ENCODE peak calls at places on chromosomes 1 and 21, in six cellular contexts. P, D, X, K, O and C are unnamed samples.

GRCh38 chr1:180092931-180093650 is 61.6 kb upstream of the QSOX1 start:
- DNase-seq in P (peak; percentile 11), D (no peak), K (no peak), O (no peak), X (peak; percentile 27), C (no peak)

GRCh38 chr1:10217748-10218441 is 7.5 kb downstream of the KIF1B start:
- DNase-seq in D (no peak), O (no peak), K (no peak), X (peak; percentile 21), P (no peak), C (no peak)

GRCh38 chr1:70353641-70354331 is 736 bp downstream of the ANKRD13C start:
- DNase-seq in P (peak; percentile 44), K (no peak), D (peak; percentile 30), X (peak; percentile 68), O (peak; percentile 80), C (no peak)

GRCh38 chr1:174060090-174060489 is 37.9 kb upstream of the RC3H1 start:
- DNase-seq in K (no peak), P (peak; percentile 59), O (peak; percentile 49), X (no peak), D (no peak), C (no peak)

GRCh38 chr1:197559655-197560054 is 215.6 kb downstream of the DENND1B start:
- DNase-seq in D (no peak), K (no peak), X (no peak), O (no peak), P (no peak), C (no peak)

GRCh38 chr21:33201945-33202344 is 27.8 kb upstream of the IFNAR2 start:
- DNase-seq in X (no peak), K (no peak), P (no peak), D (no peak), O (no peak), C (no peak)

GRCh38 chr1:228073061-228073869 is 9.2 kb upstream of the ARF1 start:
- DNase-seq in K (no peak), D (no peak), P (no peak), X (no peak), O (peak; percentile 21), C (no peak)

GRCh38 chr1:115098979-115099692 is 9.8 kb upstream of the TSPAN2 start:
- DNase-seq in K (no peak), O (peak; percentile 95), D (peak; percentile 26), P (no peak), X (peak; percentile 52), C (no peak)

GRCh38 chr1:201632364-201632952 is 93.5 kb downstream of the NAV1 start:
- DNase-seq in X (no peak), K (no peak), P (no peak), O (no peak), D (no peak), C (no peak)

GRCh38 chr1:37945743-37946702 is 830 bp downstream of the INPP5B start:
- DNase-seq in O (no peak), X (peak; percentile 98), K (no peak), D (peak; percentile 24), P (no peak), C (peak; percentile 74)

GRCh38 chr1:156826596-156826995 is 9.9 kb upstream of the SH2D2A start:
- DNase-seq in X (peak; percentile 60), O (no peak), P (no peak), D (no peak), K (no peak), C (no peak)

GRCh38 chr1:216723274-216723780 is at the start of gene ESRRG:
- DNase-seq in D (peak; percentile 73), P (peak; percentile 52), O (no peak), K (peak; percentile 46), X (no peak), C (peak; percentile 84)

GRCh38 chr1:94012686-94013330 is 103.6 kb upstream of the GCLM start:
- DNase-seq in D (peak; percentile 19), O (no peak), P (no peak), X (no peak), K (no peak), C (no peak)

GRCh38 chr1:78291443-78291842 is 199.3 kb upstream of the PTGFR start:
- DNase-seq in K (no peak), D (no peak), O (no peak), X (no peak), P (no peak), C (no peak)

GRCh38 chr21:34935452-34935851 is 113.7 kb downstream of the RUNX1 start:
- DNase-seq in X (no peak), K (no peak), O (no peak), P (peak; percentile 69), D (no peak), C (no peak)

GRCh38 chr1:200916152-200916551 is 21.5 kb downstream of the INAVA start:
- DNase-seq in D (peak; percentile 45), P (no peak), X (no peak), K (no peak), O (no peak), C (no peak)

GRCh38 chr1:91885331-91885715 is 628 bp downstream of the TGFBR3 start:
- DNase-seq in D (peak; percentile 21), P (no peak), O (no peak), K (no peak), X (no peak), C (peak; percentile 71)

GRCh38 chr1:181630838-181631237 is 147.5 kb downstream of the CACNA1E start:
- DNase-seq in D (no peak), P (no peak), X (no peak), O (no peak), K (no peak), C (no peak)

GRCh38 chr1:101044749-101045148 is 19.2 kb upstream of the DPH5 start:
- DNase-seq in D (no peak), X (no peak), K (no peak), P (no peak), O (no peak), C (no peak)

GRCh38 chr1:101041300-101041699 is 15.7 kb upstream of the DPH5 start:
- DNase-seq in O (no peak), D (no peak), X (no peak), K (no peak), P (no peak), C (no peak)

GRCh38 chr1:101044259-101044658 is 18.7 kb upstream of the DPH5 start:
- DNase-seq in O (no peak), P (no peak), D (no peak), K (no peak), X (no peak), C (no peak)

GRCh38 chr1:101040666-101041065 is 15.1 kb upstream of the DPH5 start:
- DNase-seq in P (no peak), O (no peak), X (no peak), K (no peak), D (no peak), C (no peak)

GRCh38 chr1:101043776-101044175 is 18.2 kb upstream of the DPH5 start:
- DNase-seq in P (peak; percentile 50), K (no peak), O (no peak), X (peak; percentile 28), D (no peak), C (no peak)
- TF ChIP-seq CTCF in P (peak; percentile 67), K (no peak), O (no peak), X (peak; percentile 11), D (no peak), C (peak; percentile 26)

DNA sequence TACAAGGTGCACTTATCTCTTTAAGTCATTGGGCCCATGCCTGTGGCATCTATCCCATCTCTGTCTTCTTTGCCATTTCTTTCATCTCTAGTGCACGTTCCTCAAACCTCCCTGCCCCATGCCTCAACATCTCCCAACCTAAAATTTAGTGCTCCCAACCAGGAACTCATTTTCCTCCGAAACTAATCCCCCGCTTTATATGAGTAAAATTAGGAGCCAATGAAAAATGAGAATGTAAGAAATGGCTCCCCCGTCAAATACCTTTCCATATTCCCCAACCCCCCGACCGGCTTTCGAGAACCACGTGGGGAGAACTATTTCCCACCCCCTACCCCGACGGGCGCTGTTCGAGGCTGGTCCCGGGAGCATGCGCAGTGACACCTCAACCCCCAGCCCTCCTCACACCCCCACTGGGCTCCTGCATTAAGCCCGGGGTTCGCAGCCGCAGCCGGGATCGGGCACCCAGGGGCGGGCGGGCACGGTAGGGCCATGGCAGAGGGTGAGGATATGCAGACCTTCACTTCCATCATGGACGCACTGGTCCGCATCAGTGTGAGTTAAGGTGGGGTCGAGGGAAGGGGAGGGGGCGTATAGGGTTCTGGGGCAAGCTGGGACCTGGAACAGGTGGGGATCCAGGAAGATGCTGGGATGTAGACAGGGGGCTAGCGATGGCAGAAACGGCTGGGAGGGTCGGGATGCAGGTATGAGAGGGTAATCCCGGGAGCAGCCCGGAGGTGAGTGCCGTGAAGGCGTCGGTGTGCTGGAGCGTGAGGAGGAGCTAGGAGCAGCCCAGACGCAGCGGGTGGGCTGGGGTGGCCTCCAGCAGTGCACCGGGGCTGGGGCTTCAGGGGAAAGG is at the start of gene TRIM46:
- DNase-seq in K (no peak), D (no peak), O (no peak), X (peak; percentile 50), P (no peak), C (peak; percentile 27)
- TF ChIP-seq CTCF in K (no peak), D (peak; percentile 28), O (peak; percentile 46), X (no peak), P (no peak), C (no peak)

DNA sequence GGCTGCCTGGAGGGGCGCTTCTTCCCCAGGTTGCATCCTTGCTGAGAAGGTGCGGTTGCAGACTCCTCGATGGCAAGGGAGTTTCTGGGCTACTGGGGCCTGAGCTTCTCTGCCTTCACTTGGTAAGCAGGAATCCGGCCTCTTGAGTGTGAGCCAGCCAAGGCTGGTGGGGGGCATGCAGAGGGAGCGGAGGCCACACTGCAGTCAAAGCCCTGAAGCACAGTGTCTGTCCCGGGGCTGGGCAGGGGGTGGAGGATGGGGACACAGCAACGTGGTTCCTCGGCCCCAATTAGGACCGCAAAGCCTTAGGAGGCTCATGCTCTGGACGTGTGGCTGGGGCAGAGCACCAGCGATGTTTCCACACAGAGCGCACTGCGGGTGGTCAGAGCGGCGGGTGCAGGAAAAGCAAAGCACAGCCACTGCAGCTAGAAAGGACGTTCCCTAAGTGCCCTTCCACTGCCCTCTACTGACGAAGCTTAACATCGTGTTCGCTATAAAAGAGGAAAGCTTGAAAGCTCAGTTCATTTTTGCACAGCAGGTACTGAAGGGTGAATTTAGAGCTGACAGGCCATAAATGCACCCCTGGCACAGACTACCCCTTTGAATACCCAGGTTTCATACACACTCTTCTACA is 60.7 kb upstream of the COG2 start:
- DNase-seq in X (peak; percentile 3), P (no peak), K (no peak), O (no peak), D (peak; percentile 35), C (no peak)
- TF ChIP-seq CTCF in X (no peak), P (peak; percentile 46), K (no peak), O (peak; percentile 50), D (no peak), C (no peak)

DNA sequence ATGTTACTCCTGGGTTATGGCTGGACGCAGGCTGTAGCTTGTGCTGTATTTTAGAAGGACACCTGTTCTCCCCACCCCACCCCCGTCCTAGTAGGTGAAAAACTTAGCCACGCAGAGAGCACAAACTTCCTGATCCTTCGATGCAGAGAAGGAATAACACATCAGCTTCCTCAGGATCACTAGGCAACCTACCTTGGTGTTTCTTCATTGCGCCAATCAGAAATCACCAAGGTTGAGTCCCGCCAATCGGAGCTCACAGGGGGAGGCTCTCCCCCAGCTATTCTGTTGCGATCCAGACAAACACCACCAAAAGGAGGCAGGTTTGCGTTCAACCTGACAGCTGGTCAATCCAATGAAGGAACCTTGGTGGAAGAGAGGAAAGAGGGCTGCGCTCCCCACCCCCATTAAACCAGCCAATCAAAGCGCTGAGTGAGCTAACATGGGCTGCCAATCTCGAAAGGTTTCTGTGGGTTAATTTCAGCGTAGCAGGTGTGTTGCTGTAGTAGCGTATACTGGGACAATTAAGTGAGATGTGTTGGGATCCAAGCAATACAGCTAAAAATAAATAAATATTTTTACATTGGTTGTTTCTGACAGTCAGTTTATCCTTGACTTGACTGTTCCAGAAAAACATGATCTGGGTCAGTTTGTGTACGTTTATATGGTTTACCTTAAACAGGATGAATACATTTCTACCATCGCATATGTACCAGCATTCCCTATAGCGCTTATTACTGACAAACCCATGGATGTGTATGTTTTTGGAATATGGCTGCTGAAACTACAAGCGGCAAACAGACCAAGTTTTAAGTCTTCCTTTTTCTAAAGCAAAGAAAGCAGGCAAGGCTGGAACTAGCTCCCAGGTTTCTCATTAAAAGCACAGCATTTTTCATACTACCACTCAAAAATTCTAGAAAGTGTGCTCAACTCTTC is at the start of gene GOLPH3L:
- DNase-seq in K (peak; percentile 77), X (peak; percentile 99), P (peak; percentile 100), D (peak; percentile 86), O (peak; percentile 99), C (peak; percentile 95)
- TF ChIP-seq CTCF in K (no peak), X (peak; percentile 22), P (peak; percentile 41), D (no peak), O (no peak), C (no peak)